ENCODE peak calls at places on chromosomes 11 and 22, in nine cellular contexts. P is uterus, J is AG09309, H is Peyer's patch, D is AG04449, S is lung, U is tibial artery, X is fibroblast of the aortic adventitia, W is pancreas. K is an unnamed sample.
A peak's percentile ranks its signal among the peaks of the same experiment; 100 is the strongest.

GRCh38 chr11:70038034-70038834 is 39.9 kb upstream of the ANO1 start:
- DNase-seq in D (no peak), W (no peak), X (no peak), H (no peak), S (no peak), J (no peak), U (no peak), P (no peak), K (no peak)

GRCh38 chr11:74322667-74323066 is 11.2 kb upstream of the P4HA3 start:
- DNase-seq in U (peak; percentile 92), J (no peak), D (no peak), S (no peak), X (peak; percentile 95), H (no peak), W (no peak), P (peak; percentile 44), K (peak; percentile 38)

GRCh38 chr11:94581926-94582325 is 14.8 kb downstream of the PIWIL4 start:
- DNase-seq in X (no peak), W (no peak), H (no peak), D (no peak), U (no peak), S (no peak), J (no peak), P (no peak), K (no peak)

GRCh38 chr11:77517753-77518152 is 43.9 kb upstream of the PAK1 start:
- DNase-seq in J (no peak), H (no peak), U (no peak), D (no peak), S (no peak), W (no peak), P (no peak), X (no peak), K (no peak)

GRCh38 chr22:32622004-32622761 is 147.6 kb downstream of the FBXO7 start:
- DNase-seq in W (no peak), H (no peak), S (peak; percentile 38), U (peak; percentile 65), P (peak; percentile 72), X (peak; percentile 86), J (peak; percentile 51), D (peak; percentile 49), K (peak; percentile 70)

GRCh38 chr11:74950374-74950969 is 1.4 kb downstream of the SPCS2 start:
- DNase-seq in H (no peak), J (no peak), X (no peak), W (no peak), D (no peak), U (no peak), P (no peak), S (no peak), K (no peak)

GRCh38 chr11:10909141-10909883 is 51.5 kb upstream of the ZBED5 start:
- DNase-seq in P (no peak), J (no peak), W (no peak), D (no peak), U (no peak), H (no peak), S (no peak), X (no peak), K (no peak)

GRCh38 chr22:38843716-38844660 is at the start of gene NPTXR:
- DNase-seq in S (no peak), P (peak; percentile 61), H (no peak), W (peak; percentile 74), D (no peak), J (no peak), X (no peak), U (no peak), K (peak; percentile 45)

GRCh38 chr11:58507355-58507754 is 550 bp downstream of the OR5B21 start:
- DNase-seq in S (no peak), P (no peak), U (no peak), H (no peak), J (no peak), W (no peak), D (no peak), X (no peak), K (no peak)

GRCh38 chr11:72652871-72653615 is 21.2 kb downstream of the PDE2A start:
- DNase-seq in P (no peak), J (no peak), S (no peak), U (no peak), X (no peak), W (no peak), H (no peak), D (no peak), K (no peak)

GRCh38 chr11:73999581-74000306 is 9.1 kb downstream of the UCP3 start:
- DNase-seq in W (no peak), U (no peak), P (no peak), D (no peak), X (no peak), S (no peak), J (no peak), H (no peak), K (no peak)

GRCh38 chr11:70158201-70158600 is 44.9 kb upstream of the FADD start:
- DNase-seq in D (no peak), P (no peak), X (peak; percentile 6), U (no peak), W (peak; percentile 15), J (no peak), S (no peak), H (no peak), K (peak; percentile 8)

GRCh38 chr22:42856179-42856864 is 751 bp downstream of the ARFGAP3 start:
- DNase-seq in U (peak; percentile 67), D (no peak), X (peak; percentile 28), S (peak; percentile 61), P (peak; percentile 47), J (no peak), H (peak; percentile 73), W (peak; percentile 76), K (no peak)

GRCh38 chr11:7796842-7797241 is at the start of gene OR5P2:
- DNase-seq in X (no peak), D (no peak), W (no peak), P (no peak), J (no peak), S (no peak), H (no peak), U (no peak), K (no peak)

GRCh38 chr22:28909375-28909774 is 26.0 kb downstream of the ZNRF3 start:
- DNase-seq in D (no peak), U (no peak), X (peak; percentile 30), H (no peak), W (no peak), J (no peak), P (no peak), S (no peak), K (peak; percentile 34)

GRCh38 chr11:125076378-125076945 is 13.4 kb downstream of the SLC37A2 start:
- DNase-seq in W (no peak), P (no peak), U (no peak), J (no peak), H (no peak), D (no peak), X (no peak), S (no peak), K (no peak)

GRCh38 chr22:27718186-27719032 is 83.1 kb downstream of the MN1 start:
- DNase-seq in S (peak; percentile 42), P (peak; percentile 72), D (peak; percentile 73), H (peak; percentile 64), W (no peak), X (peak; percentile 99), U (peak; percentile 77), J (peak; percentile 73), K (peak; percentile 97)

DNA sequence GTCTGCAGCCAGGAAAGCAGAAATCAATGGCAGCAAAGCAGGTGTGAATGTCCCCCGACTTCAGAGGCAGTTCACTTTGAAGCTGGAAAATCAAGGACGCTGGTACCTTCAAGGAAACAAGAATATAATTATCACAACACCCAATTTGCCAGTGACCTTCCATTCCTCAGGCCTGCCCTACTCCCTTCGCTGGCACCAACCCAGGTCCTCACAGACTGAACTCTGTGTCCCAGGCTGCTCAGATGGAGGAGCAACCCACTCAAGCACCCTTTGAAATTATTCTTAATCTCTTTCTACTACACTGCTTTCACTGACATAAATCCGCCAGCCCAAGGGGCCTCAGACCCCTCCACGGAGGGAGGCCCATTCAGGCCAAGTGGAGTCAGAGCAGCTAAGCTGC is 64.7 kb upstream of the WT1 start:
- DNase-seq in X (no peak), W (no peak), D (no peak), H (no peak), J (no peak), U (no peak), P (no peak), S (no peak), K (no peak)
- H3K4me3 ChIP-seq in X (no peak overlapping the region), W (no peak overlapping the region), D (no peak overlapping the region), H (no peak overlapping the region), J (no peak overlapping the region), U (no peak overlapping the region), P (no peak overlapping the region), S (no peak overlapping the region), K (no peak overlapping the region)

DNA sequence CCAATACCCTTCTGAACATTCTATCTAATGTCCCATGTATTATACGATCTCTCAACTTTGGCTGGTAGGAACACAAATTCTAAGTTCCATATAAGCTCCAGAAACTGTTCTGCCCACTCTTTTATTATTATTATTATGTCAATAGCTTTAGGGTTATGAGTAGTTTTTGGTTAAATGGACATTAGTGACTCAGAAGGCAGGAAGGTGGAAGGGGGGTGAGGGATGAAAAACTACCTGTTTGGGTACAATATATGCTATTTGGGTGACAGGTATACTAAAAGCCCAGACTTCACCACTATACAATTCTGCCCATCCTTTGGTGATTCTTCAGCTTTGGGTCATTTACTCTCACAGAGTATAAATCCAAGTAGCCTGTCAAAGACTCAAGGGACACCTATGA is 22.5 kb upstream of the TRIM29 start:
- DNase-seq in J (no peak), P (no peak), D (no peak), H (no peak), S (no peak), U (no peak), W (no peak), X (no peak), K (no peak)
- TF ChIP-seq CTCF in J (no peak), P (no peak), D (no peak), H (no peak), S (no peak), U (no peak), W (no peak), X (no peak), K (no peak)

GRCh38 chr11:40204228-40204627 is 1255.2 kb downstream of the LRRC4C start:
- DNase-seq in U (no peak), X (no peak), D (no peak), S (no peak), P (no peak), W (no peak), J (no peak), H (no peak), K (no peak)
- H3K4me3 ChIP-seq in U (no peak overlapping the region), X (no peak overlapping the region), D (no peak overlapping the region), S (no peak overlapping the region), P (no peak overlapping the region), W (no peak overlapping the region), J (no peak overlapping the region), H (no peak overlapping the region), K (no peak overlapping the region)

GRCh38 chr11:31237819-31238771 is 131.4 kb downstream of the DCDC1 start:
- DNase-seq in P (no peak), D (no peak), U (no peak), J (no peak), W (no peak), H (no peak), S (no peak), X (no peak), K (peak; percentile 27)

GRCh38 chr11:31240340-31240904 is 129.1 kb downstream of the DCDC1 start:
- DNase-seq in W (peak; percentile 9), P (no peak), U (no peak), X (peak; percentile 48), J (no peak), S (no peak), H (no peak), D (no peak), K (peak; percentile 69)

GRCh38 chr11:31233425-31233824 is 136.1 kb downstream of the DCDC1 start:
- DNase-seq in P (no peak), W (no peak), J (no peak), S (no peak), X (no peak), D (no peak), U (no peak), H (no peak), K (peak; percentile 11)

GRCh38 chr11:31236052-31236652 is 133.4 kb downstream of the DCDC1 start:
- DNase-seq in W (no peak), X (peak; percentile 20), S (no peak), J (no peak), D (no peak), H (no peak), P (no peak), U (no peak), K (peak; percentile 21)
- TF ChIP-seq CTCF in W (no peak), X (peak; percentile 39), S (no peak), J (peak; percentile 7), D (peak; percentile 1), H (no peak), P (no peak), U (no peak), K (peak; percentile 50)